ENCODE peak calls at places on chromosomes 16 and 17, in eight cellular contexts. B is caudate nucleus, I is T-helper 2 cell, L is GM12892, E is COR-L47, T is choroid plexus epithelial cell, Y is cardiac fibroblast, K is tibial artery. R is an unnamed sample.

GRCh38 chr16:79714440-79714839 is 113.9 kb upstream of the MAF start:
- DNase-seq in E (no peak), L (no peak), T (no peak), I (no peak), K (peak; percentile 75), B (no peak), Y (no peak), R (no peak)

GRCh38 chr17:8190506-8190905 is 526 bp upstream of the BORCS6 start:
- DNase-seq in T (no peak), E (no peak), I (no peak), L (no peak), B (no peak), K (no peak), Y (no peak), R (no peak)

GRCh38 chr17:63998050-63998720 is at the start of gene PRR29:
- DNase-seq in E (peak; percentile 75), K (peak; percentile 63), B (peak; percentile 14), L (peak; percentile 92), I (peak; percentile 48), Y (peak; percentile 72), T (peak; percentile 62), R (peak; percentile 88)

GRCh38 chr17:49890077-49890821 is 42.4 kb upstream of the TAC4 start:
- DNase-seq in I (no peak), Y (peak; percentile 37), E (no peak), L (no peak), K (no peak), B (no peak), T (no peak), R (no peak)

GRCh38 chr17:75077490-75078096 is 10.2 kb upstream of the SLC16A5 start:
- DNase-seq in K (peak; percentile 88), T (peak; percentile 31), B (no peak), I (no peak), Y (peak; percentile 35), L (peak; percentile 68), E (no peak), R (peak; percentile 91)

GRCh38 chr17:77213778-77214132 is 73.0 kb downstream of the SEC14L1 start:
- DNase-seq in I (no peak), L (no peak), Y (no peak), T (no peak), E (no peak), B (no peak), K (no peak), R (no peak)

GRCh38 chr17:70767102-70767701 is 597.9 kb downstream of the KCNJ2 start:
- DNase-seq in T (peak; percentile 77), K (no peak), Y (peak; percentile 74), E (peak; percentile 8), B (no peak), I (no peak), L (no peak), R (no peak)

GRCh38 chr17:72120878-72121163 is at the start of gene SOX9:
- DNase-seq in L (peak; percentile 76), Y (peak; percentile 98), E (peak; percentile 79), B (peak; percentile 96), T (peak; percentile 95), I (no peak), K (peak; percentile 90), R (peak; percentile 77)

GRCh38 chr16:70767377-70768204 is 33.4 kb downstream of the VAC14 start:
- DNase-seq in B (no peak), I (no peak), E (no peak), L (no peak), K (no peak), Y (no peak), T (no peak), R (no peak)

GRCh38 chr16:65305588-65305987 is 183.7 kb upstream of the CDH11 start:
- DNase-seq in K (no peak), B (no peak), T (no peak), Y (peak; percentile 28), E (no peak), I (no peak), L (no peak), R (no peak)

GRCh38 chr17:64077409-64077808 is 52.5 kb downstream of the ERN1 start:
- DNase-seq in I (no peak), L (no peak), T (no peak), E (no peak), K (no peak), Y (no peak), B (no peak), R (peak; percentile 62)

GRCh38 chr17:50661795-50662391 is 27.2 kb downstream of the ABCC3 start:
- DNase-seq in L (no peak), E (peak; percentile 11), K (peak; percentile 73), Y (peak; percentile 87), B (no peak), T (peak; percentile 76), I (no peak), R (peak; percentile 85)

GRCh38 chr16:907819-908218 is 63.0 kb downstream of the LMF1 start:
- DNase-seq in E (peak; percentile 93), T (no peak), B (peak; percentile 43), Y (no peak), L (no peak), I (no peak), K (no peak), R (peak; percentile 52)

GRCh38 chr17:33262724-33263123 is 30.4 kb downstream of the ASIC2 start:
- DNase-seq in I (no peak), E (no peak), B (no peak), Y (no peak), L (no peak), T (no peak), K (no peak), R (no peak)

GRCh38 chr17:4588862-4589625 is 4.7 kb downstream of the SMTNL2 start:
- DNase-seq in E (no peak), I (no peak), B (no peak), Y (no peak), L (no peak), T (no peak), K (peak; percentile 57), R (peak; percentile 34)

GRCh38 chr16:81457326-81458133 is 12.9 kb downstream of the CMIP start:
- DNase-seq in B (no peak), E (no peak), Y (peak; percentile 60), I (no peak), L (no peak), K (no peak), T (peak; percentile 69), R (no peak)

GRCh38 chr16:50183316-50183715 is 30.2 kb downstream of the TENT4B start:
- DNase-seq in I (no peak), L (no peak), Y (peak; percentile 86), K (no peak), E (no peak), T (peak; percentile 81), B (no peak), R (no peak)

GRCh38 chr16:55526448-55526847 is 17.6 kb downstream of the LPCAT2 start:
- DNase-seq in T (no peak), I (no peak), L (no peak), Y (peak; percentile 67), B (no peak), K (no peak), E (no peak), R (no peak)

GRCh38 chr17:16398270-16399267 is 16.8 kb upstream of the TRPV2 start:
- DNase-seq in Y (no peak), T (no peak), E (no peak), B (no peak), K (no peak), I (no peak), L (peak; percentile 39), R (no peak)

GRCh38 chr17:41734949-41735313 is 488 bp upstream of the HAP1 start:
- DNase-seq in B (no peak), I (no peak), T (no peak), Y (no peak), K (no peak), L (no peak), E (no peak), R (no peak)

GRCh38 chr16:79271583-79271982 is 329.0 kb downstream of the MAF start:
- DNase-seq in K (no peak), Y (no peak), E (no peak), T (no peak), L (no peak), B (no peak), I (no peak), R (no peak)

GRCh38 chr17:13996758-13997157 is 72.5 kb upstream of the COX10 start:
- DNase-seq in E (no peak), I (no peak), L (no peak), B (no peak), K (no peak), T (peak; percentile 28), Y (no peak), R (no peak)

GRCh38 chr16:11989238-11990160 is 13.0 kb downstream of the SNX29 start:
- DNase-seq in T (no peak), L (no peak), Y (no peak), K (no peak), I (no peak), B (peak; percentile 76), E (no peak), R (no peak)

GRCh38 chr17:60229189-60229802 is 79.5 kb downstream of the CA4 start:
- DNase-seq in I (no peak), K (no peak), B (no peak), L (no peak), E (peak; percentile 1), T (peak; percentile 39), Y (no peak), R (no peak)

GRCh38 chr17:17744116-17744515 is 62.9 kb downstream of the RAI1 start:
- DNase-seq in I (no peak), B (no peak), E (no peak), T (no peak), Y (no peak), K (no peak), L (no peak), R (no peak)

GRCh38 chr16:66604376-66605176 is at the start of gene CMTM3:
- DNase-seq in T (peak; percentile 72), I (peak; percentile 44), B (no peak), E (peak; percentile 37), Y (peak; percentile 72), K (peak; percentile 74), L (peak; percentile 73), R (peak; percentile 77)

GRCh38 chr17:40075216-40076100 is 12.7 kb downstream of the THRA start:
- DNase-seq in T (peak; percentile 67), E (peak; percentile 88), Y (peak; percentile 79), B (peak; percentile 85), K (peak; percentile 97), L (no peak), I (no peak), R (peak; percentile 86)

GRCh38 chr16:8866118-8866883 is 2.5 kb downstream of the CARHSP1 start:
- DNase-seq in Y (peak; percentile 75), B (peak; percentile 79), I (no peak), E (peak; percentile 46), L (no peak), K (no peak), T (peak; percentile 37), R (no peak)

GRCh38 chr17:41635121-41636097 is 11.0 kb upstream of the KRT17 start:
- DNase-seq in Y (no peak), E (no peak), K (no peak), B (no peak), I (no peak), T (no peak), L (no peak), R (no peak)